ENCODE peak calls at places on chromosomes 6 and 20, in ten cellular contexts. E, Y, L, V, N, R, O, T, D and J are unnamed samples.
A peak's percentile ranks its signal among the peaks of the same experiment; 100 is the strongest.

GRCh38 chr6:9647599-9647998 is 767.3 kb downstream of the TFAP2A start:
- DNase-seq in E (no peak), Y (no peak), L (no peak), V (no peak), N (no peak), R (no peak), O (peak; percentile 62), T (peak; percentile 62), D (no peak), J (no peak)

GRCh38 chr20:23308024-23308423 is 42.6 kb upstream of the NXT1 start:
- DNase-seq in E (no peak), Y (no peak), L (no peak), V (no peak), N (no peak), R (no peak), O (no peak), T (no peak), D (no peak), J (no peak)

GRCh38 chr20:396252-396618 is 11.9 kb upstream of the RBCK1 start:
- DNase-seq in E (no peak), Y (no peak), L (no peak), V (no peak), N (no peak), R (no peak), O (no peak), T (no peak), D (no peak), J (no peak)

GRCh38 chr20:13430346-13431002 is 208.3 kb downstream of the TASP1 start:
- DNase-seq in E (no peak), Y (no peak), L (no peak), V (no peak), N (no peak), R (no peak), O (peak; percentile 29), T (no peak), D (no peak), J (no peak)

GRCh38 chr6:24125980-24126379 is at the start of gene NRSN1:
- DNase-seq in E (no peak), Y (peak; percentile 89), L (peak; percentile 62), V (no peak), N (no peak), R (no peak), O (no peak), T (no peak), D (peak; percentile 7), J (no peak)

GRCh38 chr6:161254754-161255253 is 19.1 kb downstream of the AGPAT4 start:
- DNase-seq in E (no peak), Y (no peak), L (no peak), V (no peak), N (peak; percentile 68), R (no peak), O (peak; percentile 56), T (peak; percentile 76), D (no peak), J (no peak)

GRCh38 chr20:18916886-18917785 is 103.6 kb downstream of the SCP2D1 start:
- DNase-seq in E (no peak), Y (no peak), L (peak; percentile 49), V (no peak), N (no peak), R (no peak), O (no peak), T (no peak), D (no peak), J (no peak)

GRCh38 chr20:37162674-37163073 is 16.5 kb upstream of the RPN2 start:
- DNase-seq in E (no peak), Y (no peak), L (no peak), V (no peak), N (no peak), R (no peak), O (no peak), T (no peak), D (no peak), J (no peak)

GRCh38 chr6:75550544-75551167 is 51.0 kb upstream of the SENP6 start:
- DNase-seq in E (no peak), Y (no peak), L (no peak), V (no peak), N (no peak), R (no peak), O (no peak), T (peak; percentile 50), D (no peak), J (no peak)

GRCh38 chr6:75551367-75551952 is 50.2 kb upstream of the SENP6 start:
- DNase-seq in E (no peak), Y (no peak), L (no peak), V (no peak), N (no peak), R (no peak), O (no peak), T (no peak), D (no peak), J (no peak)

GRCh38 chr6:75543311-75543710 is 49.7 kb upstream of the FILIP1 start:
- DNase-seq in E (no peak), Y (no peak), L (no peak), V (no peak), N (no peak), R (no peak), O (no peak), T (no peak), D (no peak), J (no peak)

GRCh38 chr6:75546401-75546800 is 52.8 kb upstream of the FILIP1 start:
- DNase-seq in E (no peak), Y (no peak), L (peak; percentile 58), V (no peak), N (peak; percentile 64), R (no peak), O (peak; percentile 35), T (peak; percentile 66), D (no peak), J (no peak)
- TF ChIP-seq CTCF in E (no peak), Y (peak; percentile 49), L (peak; percentile 54), V (peak; percentile 18), N (peak; percentile 28), R (peak; percentile 17), O (peak; percentile 43), T (peak; percentile 32), D (no peak), J (peak; percentile 15)

GRCh38 chr6:111875741-111876140 is 2.5 kb upstream of the FYN start:
- DNase-seq in E (no peak), Y (no peak), L (no peak), V (no peak), N (no peak), R (no peak), O (no peak), T (no peak), D (no peak), J (no peak)

GRCh38 chr6:111871725-111872520 is 1.3 kb downstream of the FYN start:
- DNase-seq in E (peak; percentile 37), Y (peak; percentile 70), L (peak; percentile 55), V (no peak), N (peak; percentile 42), R (no peak), O (peak; percentile 30), T (peak; percentile 47), D (peak; percentile 12), J (peak; percentile 8)

GRCh38 chr6:111872521-111873177 is 603 bp downstream of the FYN start:
- DNase-seq in E (peak; percentile 51), Y (no peak), L (no peak), V (no peak), N (peak; percentile 68), R (peak; percentile 71), O (peak; percentile 30), T (no peak), D (peak; percentile 24), J (peak; percentile 34)

GRCh38 chr6:111873178-111874029 is at the start of gene FYN:
- DNase-seq in E (peak; percentile 99), Y (peak; percentile 99), L (peak; percentile 98), V (peak; percentile 93), N (peak; percentile 95), R (peak; percentile 98), O (peak; percentile 92), T (peak; percentile 98), D (peak; percentile 96), J (peak; percentile 96)

DNA sequence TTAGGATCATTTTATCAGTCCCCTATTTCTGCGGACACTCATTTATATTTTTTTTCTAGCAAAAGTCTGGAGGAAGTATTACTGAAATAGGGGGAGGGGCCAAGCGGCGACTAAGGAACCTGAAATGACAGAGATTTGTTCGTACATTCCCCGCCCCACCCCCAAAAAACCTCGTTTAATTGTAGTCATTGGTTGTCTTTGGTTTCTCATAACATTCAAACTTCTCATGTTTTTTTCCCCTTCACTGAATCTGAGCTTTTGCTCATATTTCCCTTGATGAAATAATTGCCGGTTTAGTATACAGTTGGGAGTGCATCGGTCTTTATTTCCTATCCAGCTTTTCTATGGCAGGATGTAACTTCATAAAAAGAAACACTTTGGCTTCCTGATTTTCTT is 776 bp upstream of the FYN start:
- DNase-seq in E (no peak), Y (peak; percentile 47), L (peak; percentile 14), V (no peak), N (no peak), R (no peak), O (peak; percentile 20), T (peak; percentile 27), D (peak; percentile 34), J (peak; percentile 19)
- H3K4me3 ChIP-seq in E (peak overlapping the region; percentile 81), Y (peak overlapping the region; percentile 62), L (peak overlapping the region; percentile 68), V (peak overlapping the region; percentile 79), N (peak overlapping the region; percentile 80), R (peak overlapping the region; percentile 72), O (peak overlapping the region; percentile 51), T (peak overlapping the region; percentile 96), D (no peak overlapping the region), J (peak overlapping the region; percentile 72)

DNA sequence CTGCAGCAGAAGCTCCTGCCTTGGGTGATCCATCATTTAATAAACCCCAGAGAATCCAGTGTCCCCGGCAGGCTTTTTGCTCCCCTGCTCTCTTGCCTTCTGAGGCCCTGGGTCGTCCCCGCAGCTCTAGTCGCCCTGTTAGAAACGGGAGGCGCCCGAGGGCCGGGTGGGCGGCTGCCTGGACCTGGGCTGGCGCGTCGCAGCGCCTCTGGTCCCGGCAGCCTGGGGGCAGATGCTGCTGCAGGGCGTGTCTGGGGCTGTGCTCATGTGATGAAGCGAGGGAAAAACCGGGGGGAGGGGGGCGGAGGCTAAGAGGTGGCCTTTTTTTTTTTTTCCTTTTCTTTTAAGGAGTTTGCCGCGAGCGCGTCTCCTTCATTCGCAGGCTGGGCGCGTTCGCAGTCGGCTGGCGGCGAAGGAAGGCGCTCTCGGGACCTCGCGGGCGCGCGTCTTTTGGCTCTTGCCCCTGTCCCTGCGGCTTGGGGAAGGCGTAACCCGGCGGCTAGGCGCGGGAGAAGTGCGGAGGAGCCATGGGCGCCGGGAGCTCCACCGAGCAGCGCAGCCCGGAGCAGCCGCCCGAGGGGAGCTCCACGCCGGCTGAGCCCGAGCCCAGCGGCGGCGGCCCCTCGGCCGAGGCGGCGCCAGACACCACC is 394 bp downstream of the AKAP12 start:
- DNase-seq in E (peak; percentile 76), Y (peak; percentile 96), L (peak; percentile 88), V (peak; percentile 31), N (peak; percentile 83), R (peak; percentile 88), O (peak; percentile 64), T (peak; percentile 82), D (peak; percentile 68), J (peak; percentile 72)
- H3K4me1 ChIP-seq in E (peaks cover 4% of the 10 kb centered on the region), Y (peaks cover 29% of the 10 kb centered on the region), L (peaks cover 15% of the 10 kb centered on the region), V (peaks cover 14% of the 10 kb centered on the region), N (peaks cover 3% of the 10 kb centered on the region), R (peaks cover 5% of the 10 kb centered on the region), O (no peaks in the 10 kb centered on the region), T (peaks cover 16% of the 10 kb centered on the region), D (peaks cover 6% of the 10 kb centered on the region), J (no peaks in the 10 kb centered on the region)

DNA sequence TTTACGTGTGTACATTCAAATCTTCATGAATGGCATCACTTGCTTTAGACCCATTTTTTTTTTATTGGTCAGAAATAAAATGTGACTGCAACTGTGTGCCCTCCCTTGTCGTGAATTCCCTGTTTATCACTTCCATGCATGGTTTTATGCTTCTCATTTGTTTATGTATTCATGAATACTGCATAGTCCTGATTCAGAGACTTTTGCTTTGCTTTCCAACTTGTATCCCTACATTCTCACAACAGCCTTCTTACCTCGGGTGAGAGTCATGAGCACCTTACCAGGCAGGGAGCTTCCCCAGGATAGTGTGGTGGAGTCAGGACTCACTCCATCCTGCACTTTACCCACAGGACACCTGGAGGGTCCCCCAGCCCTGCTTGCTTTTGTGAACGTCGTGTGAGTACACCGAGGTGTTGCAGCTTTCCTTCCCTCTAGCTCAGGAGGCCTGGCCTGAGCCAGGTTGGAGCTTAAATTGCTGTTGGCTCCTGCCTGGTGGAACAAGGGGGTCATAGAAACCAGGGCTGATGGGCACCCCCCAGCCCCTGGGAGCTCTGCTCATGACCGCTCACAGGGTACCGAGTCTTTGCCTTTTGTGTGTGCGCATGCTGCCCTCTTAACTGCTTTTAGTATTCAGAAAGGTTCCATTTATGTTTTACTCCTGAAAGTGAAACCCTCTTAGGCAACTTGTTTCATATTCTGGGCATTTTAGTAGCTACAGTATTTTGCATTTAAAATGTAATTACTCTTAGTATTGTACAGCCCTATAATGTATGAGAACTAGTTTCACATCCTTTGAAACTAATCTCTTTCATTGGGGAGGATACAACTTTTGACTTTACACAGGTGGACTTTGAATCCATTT is 66.0 kb downstream of the CDS2 start:
- DNase-seq in E (no peak), Y (no peak), L (no peak), V (no peak), N (no peak), R (no peak), O (no peak), T (no peak), D (no peak), J (no peak)
- TF ChIP-seq CTCF in E (no peak), Y (no peak), L (no peak), V (no peak), N (no peak), R (no peak), O (no peak), T (no peak), D (no peak), J (no peak)